ENCODE peak calls at places on chromosomes 3 and 15, in four cellular contexts. One of them, this sample, is unnamed.

GRCh38 chr15:85408270-85408746 is 27.9 kb downstream of the AKAP13 start:
- DNase-seq in skeletal muscle cell: no peak
- DNase-seq in activated CD8-positive, alpha-beta memory T cell treated with anti-CD3 and anti-CD28 coated beads for 48 hours: no peak
- DNase-seq in GM03348: no peak
- DNase-seq in this sample: no peak

GRCh38 chr3:126373146-126373613 is 16.0 kb upstream of the KLF15 start:
- DNase-seq in skeletal muscle cell: no peak
- DNase-seq in activated CD8-positive, alpha-beta memory T cell treated with anti-CD3 and anti-CD28 coated beads for 48 hours: no peak
- DNase-seq in GM03348: no peak
- DNase-seq in this sample: no peak

GRCh38 chr15:64634020-64634419 is 141.4 kb downstream of the RBPMS2 start:
- DNase-seq in skeletal muscle cell: no peak
- DNase-seq in activated CD8-positive, alpha-beta memory T cell treated with anti-CD3 and anti-CD28 coated beads for 48 hours: no peak
- DNase-seq in GM03348: no peak
- DNase-seq in this sample: no peak

GRCh38 chr3:14791343-14791945 is 27.3 kb upstream of the FGD5 start:
- DNase-seq in skeletal muscle cell: no peak
- DNase-seq in activated CD8-positive, alpha-beta memory T cell treated with anti-CD3 and anti-CD28 coated beads for 48 hours: peak; percentile 26
- DNase-seq in GM03348: peak; percentile 58
- DNase-seq in this sample: peak; percentile 63

GRCh38 chr3:46215810-46216414 is 7.8 kb upstream of the CCR1 start:
- DNase-seq in skeletal muscle cell: no peak
- DNase-seq in activated CD8-positive, alpha-beta memory T cell treated with anti-CD3 and anti-CD28 coated beads for 48 hours: no peak
- DNase-seq in GM03348: no peak
- DNase-seq in this sample: no peak

GRCh38 chr15:98713585-98714001 is 65.3 kb downstream of the IGF1R start:
- DNase-seq in skeletal muscle cell: no peak
- DNase-seq in activated CD8-positive, alpha-beta memory T cell treated with anti-CD3 and anti-CD28 coated beads for 48 hours: no peak
- DNase-seq in GM03348: peak; percentile 59
- DNase-seq in this sample: peak; percentile 83

GRCh38 chr3:53821631-53822068 is 24.6 kb downstream of the CHDH start:
- DNase-seq in skeletal muscle cell: peak; percentile 43
- DNase-seq in activated CD8-positive, alpha-beta memory T cell treated with anti-CD3 and anti-CD28 coated beads for 48 hours: no peak
- DNase-seq in GM03348: peak; percentile 31
- DNase-seq in this sample: no peak

GRCh38 chr15:73753250-73754130 is at the start of gene INSYN1:
- DNase-seq in skeletal muscle cell: no peak
- DNase-seq in activated CD8-positive, alpha-beta memory T cell treated with anti-CD3 and anti-CD28 coated beads for 48 hours: no peak
- DNase-seq in GM03348: peak; percentile 93
- DNase-seq in this sample: peak; percentile 78

GRCh38 chr3:170007031-170007663 is 30.6 kb upstream of the GPR160 start:
- DNase-seq in skeletal muscle cell: peak; percentile 69
- DNase-seq in activated CD8-positive, alpha-beta memory T cell treated with anti-CD3 and anti-CD28 coated beads for 48 hours: no peak
- DNase-seq in GM03348: peak; percentile 28
- DNase-seq in this sample: peak; percentile 33

GRCh38 chr15:28093761-28094535 is 5.2 kb downstream of the OCA2 start:
- DNase-seq in skeletal muscle cell: no peak
- DNase-seq in activated CD8-positive, alpha-beta memory T cell treated with anti-CD3 and anti-CD28 coated beads for 48 hours: no peak
- DNase-seq in GM03348: no peak
- DNase-seq in this sample: no peak

GRCh38 chr3:150242220-150242938 is 165.7 kb upstream of the TSC22D2 start:
- DNase-seq in skeletal muscle cell: peak; percentile 62
- DNase-seq in activated CD8-positive, alpha-beta memory T cell treated with anti-CD3 and anti-CD28 coated beads for 48 hours: no peak
- DNase-seq in GM03348: peak; percentile 31
- DNase-seq in this sample: no peak

GRCh38 chr3:25037049-25037547 is 391.0 kb upstream of the RARB start:
- DNase-seq in skeletal muscle cell: peak; percentile 6
- DNase-seq in activated CD8-positive, alpha-beta memory T cell treated with anti-CD3 and anti-CD28 coated beads for 48 hours: no peak
- DNase-seq in GM03348: peak; percentile 32
- DNase-seq in this sample: peak; percentile 35

GRCh38 chr3:123256256-123256655 is 54.5 kb downstream of the SEC22A start:
- DNase-seq in skeletal muscle cell: no peak
- DNase-seq in activated CD8-positive, alpha-beta memory T cell treated with anti-CD3 and anti-CD28 coated beads for 48 hours: no peak
- DNase-seq in GM03348: no peak
- DNase-seq in this sample: no peak

GRCh38 chr15:59366368-59367021 is 6.2 kb downstream of the MYO1E start:
- DNase-seq in skeletal muscle cell: no peak
- DNase-seq in activated CD8-positive, alpha-beta memory T cell treated with anti-CD3 and anti-CD28 coated beads for 48 hours: no peak
- DNase-seq in GM03348: no peak
- DNase-seq in this sample: no peak

GRCh38 chr3:132556467-132557159 is 40.5 kb upstream of the ACKR4 start:
- DNase-seq in skeletal muscle cell: no peak
- DNase-seq in activated CD8-positive, alpha-beta memory T cell treated with anti-CD3 and anti-CD28 coated beads for 48 hours: no peak
- DNase-seq in GM03348: no peak
- DNase-seq in this sample: peak; percentile 19

GRCh38 chr3:160291909-160292299 is 66.7 kb downstream of the C3orf80 start:
- DNase-seq in skeletal muscle cell: no peak
- DNase-seq in activated CD8-positive, alpha-beta memory T cell treated with anti-CD3 and anti-CD28 coated beads for 48 hours: no peak
- DNase-seq in GM03348: no peak
- DNase-seq in this sample: no peak

GRCh38 chr3:196968233-196969000 is at the start of gene PIGZ:
- DNase-seq in skeletal muscle cell: no peak
- DNase-seq in activated CD8-positive, alpha-beta memory T cell treated with anti-CD3 and anti-CD28 coated beads for 48 hours: no peak
- DNase-seq in GM03348: peak; percentile 89
- DNase-seq in this sample: peak; percentile 64

GRCh38 chr3:42652611-42653302 is 740 bp upstream of the ZBTB47 start:
- DNase-seq in skeletal muscle cell: no peak
- DNase-seq in activated CD8-positive, alpha-beta memory T cell treated with anti-CD3 and anti-CD28 coated beads for 48 hours: no peak
- DNase-seq in GM03348: peak; percentile 86
- DNase-seq in this sample: peak; percentile 82

GRCh38 chr3:114332342-114333179 is 38.7 kb downstream of the TIGIT start:
- DNase-seq in skeletal muscle cell: no peak
- DNase-seq in activated CD8-positive, alpha-beta memory T cell treated with anti-CD3 and anti-CD28 coated beads for 48 hours: no peak
- DNase-seq in GM03348: no peak
- DNase-seq in this sample: no peak

GRCh38 chr3:178538065-178538464 is 1.8 kb downstream of the KCNMB2 start:
- DNase-seq in skeletal muscle cell: no peak
- DNase-seq in activated CD8-positive, alpha-beta memory T cell treated with anti-CD3 and anti-CD28 coated beads for 48 hours: no peak
- DNase-seq in GM03348: no peak
- DNase-seq in this sample: no peak

GRCh38 chr3:16130066-16130465 is 44.4 kb upstream of the GALNT15 start:
- DNase-seq in skeletal muscle cell: peak; percentile 98
- DNase-seq in activated CD8-positive, alpha-beta memory T cell treated with anti-CD3 and anti-CD28 coated beads for 48 hours: no peak
- DNase-seq in GM03348: peak; percentile 67
- DNase-seq in this sample: peak; percentile 87

GRCh38 chr15:87129916-87130315 is 1050.2 kb downstream of the AGBL1 start:
- DNase-seq in skeletal muscle cell: no peak
- DNase-seq in activated CD8-positive, alpha-beta memory T cell treated with anti-CD3 and anti-CD28 coated beads for 48 hours: no peak
- DNase-seq in GM03348: no peak
- DNase-seq in this sample: no peak

GRCh38 chr15:36422631-36423030 is 156.8 kb upstream of the CDIN1 start:
- DNase-seq in skeletal muscle cell: no peak
- DNase-seq in activated CD8-positive, alpha-beta memory T cell treated with anti-CD3 and anti-CD28 coated beads for 48 hours: no peak
- DNase-seq in GM03348: no peak
- DNase-seq in this sample: no peak

GRCh38 chr3:138470687-138471086 is 36.3 kb downstream of the ESYT3 start:
- DNase-seq in skeletal muscle cell: no peak
- DNase-seq in activated CD8-positive, alpha-beta memory T cell treated with anti-CD3 and anti-CD28 coated beads for 48 hours: no peak
- DNase-seq in GM03348: no peak
- DNase-seq in this sample: no peak

GRCh38 chr3:126911162-126912026 is 71.5 kb upstream of the PLXNA1 start:
- DNase-seq in skeletal muscle cell: peak; percentile 78
- DNase-seq in activated CD8-positive, alpha-beta memory T cell treated with anti-CD3 and anti-CD28 coated beads for 48 hours: peak; percentile 49
- DNase-seq in GM03348: peak; percentile 93
- DNase-seq in this sample: peak; percentile 95

GRCh38 chr15:77822631-77823230 is 190.0 kb upstream of the LINGO1 start:
- DNase-seq in skeletal muscle cell: no peak
- DNase-seq in activated CD8-positive, alpha-beta memory T cell treated with anti-CD3 and anti-CD28 coated beads for 48 hours: no peak
- DNase-seq in GM03348: no peak
- DNase-seq in this sample: no peak

GRCh38 chr3:184284696-184285095 is 8.9 kb downstream of the ECE2 start:
- DNase-seq in skeletal muscle cell: peak; percentile 42
- DNase-seq in activated CD8-positive, alpha-beta memory T cell treated with anti-CD3 and anti-CD28 coated beads for 48 hours: no peak
- DNase-seq in GM03348: peak; percentile 81
- DNase-seq in this sample: peak; percentile 82

GRCh38 chr3:159785276-159785675 is 203.4 kb upstream of the IL12A start:
- DNase-seq in skeletal muscle cell: peak; percentile 50
- DNase-seq in activated CD8-positive, alpha-beta memory T cell treated with anti-CD3 and anti-CD28 coated beads for 48 hours: no peak
- DNase-seq in GM03348: peak; percentile 18
- DNase-seq in this sample: no peak

GRCh38 chr3:62453448-62453847 is 80.1 kb upstream of the FEZF2 start:
- DNase-seq in skeletal muscle cell: no peak
- DNase-seq in activated CD8-positive, alpha-beta memory T cell treated with anti-CD3 and anti-CD28 coated beads for 48 hours: no peak
- DNase-seq in GM03348: no peak
- DNase-seq in this sample: no peak

GRCh38 chr3:130820976-130821375 is 72.9 kb upstream of the ATP2C1 start:
- DNase-seq in skeletal muscle cell: peak; percentile 26
- DNase-seq in activated CD8-positive, alpha-beta memory T cell treated with anti-CD3 and anti-CD28 coated beads for 48 hours: no peak
- DNase-seq in GM03348: peak; percentile 37
- DNase-seq in this sample: peak; percentile 57

GRCh38 chr15:80561500-80561899 is 133.6 kb upstream of the ABHD17C start:
- DNase-seq in skeletal muscle cell: no peak
- DNase-seq in activated CD8-positive, alpha-beta memory T cell treated with anti-CD3 and anti-CD28 coated beads for 48 hours: no peak
- DNase-seq in GM03348: peak; percentile 24
- DNase-seq in this sample: no peak

GRCh38 chr3:185763347-185764010 is 61.4 kb downstream of the IGF2BP2 start:
- DNase-seq in skeletal muscle cell: no peak
- DNase-seq in activated CD8-positive, alpha-beta memory T cell treated with anti-CD3 and anti-CD28 coated beads for 48 hours: no peak
- DNase-seq in GM03348: no peak
- DNase-seq in this sample: no peak

GRCh38 chr15:45100884-45101622 is 12.9 kb downstream of the DUOX2 start:
- DNase-seq in skeletal muscle cell: no peak
- DNase-seq in activated CD8-positive, alpha-beta memory T cell treated with anti-CD3 and anti-CD28 coated beads for 48 hours: no peak
- DNase-seq in GM03348: no peak
- DNase-seq in this sample: no peak

GRCh38 chr15:25852696-25853524 is 10.2 kb downstream of the ATP10A start:
- DNase-seq in skeletal muscle cell: peak; percentile 43
- DNase-seq in activated CD8-positive, alpha-beta memory T cell treated with anti-CD3 and anti-CD28 coated beads for 48 hours: no peak
- DNase-seq in GM03348: no peak
- DNase-seq in this sample: no peak

GRCh38 chr15:38040615-38041014 is 106.2 kb downstream of the TMCO5A start:
- DNase-seq in skeletal muscle cell: no peak
- DNase-seq in activated CD8-positive, alpha-beta memory T cell treated with anti-CD3 and anti-CD28 coated beads for 48 hours: no peak
- DNase-seq in GM03348: no peak
- DNase-seq in this sample: no peak